ENCODE peak calls at places on chromosome 7, in ten cellular contexts. E is AG09309, H is lower lobe of right lung, F is tibial artery, I is EL, U is nucleus accumbens, C is NCI-H1092 treated with DMSO at 0.1 percent for 48 hours, L is SW 1271, P is left cardiac atrium, W is thoracic aorta. K is an unnamed sample.

GRCh38 chr7:157502701-157503111 is 165.9 kb downstream of the DNAJB6 start:
- DNase-seq in E (no peak), H (no peak), F (no peak), I (peak), U (no peak), C (no peak), L (no peak), P (no peak), W (no peak), K (peak)

GRCh38 chr7:84916161-84916560 is 270.7 kb downstream of the SEMA3D start:
- DNase-seq in E (no peak), H (no peak), F (no peak), I (no peak), U (no peak), C (no peak), L (no peak), P (no peak), W (no peak), K (no peak)

GRCh38 chr7:136086712-136087111 is 109.6 kb upstream of the MTPN start:
- DNase-seq in E (peak), H (no peak), F (peak), I (peak), U (peak), C (no peak), L (peak), P (peak), W (peak), K (peak)

GRCh38 chr7:151114151-151115090 is 28.1 kb downstream of the AGAP3 start:
- DNase-seq in E (peak), H (peak), F (no peak), I (peak), U (no peak), C (no peak), L (no peak), P (peak), W (no peak), K (no peak)

GRCh38 chr7:127713758-127714157 is 61.8 kb downstream of the SND1 start:
- DNase-seq in E (no peak), H (no peak), F (no peak), I (no peak), U (no peak), C (no peak), L (no peak), P (no peak), W (no peak), K (no peak)

GRCh38 chr7:19560111-19560883 is 148.5 kb downstream of the POLR1F start:
- DNase-seq in E (peak), H (no peak), F (no peak), I (peak), U (no peak), C (no peak), L (no peak), P (no peak), W (no peak), K (no peak)

GRCh38 chr7:25720427-25720826 is 431.6 kb upstream of the NFE2L3 start:
- DNase-seq in E (no peak), H (no peak), F (no peak), I (peak), U (no peak), C (peak), L (peak), P (no peak), W (no peak), K (no peak)

GRCh38 chr7:80018941-80019808 is 115.5 kb upstream of the GNAI1 start:
- DNase-seq in E (no peak), H (peak), F (no peak), I (peak), U (peak), C (peak), L (peak), P (peak), W (no peak), K (peak)

GRCh38 chr7:125563964-125564529 is 634.4 kb upstream of the POT1 start:
- DNase-seq in E (no peak), H (no peak), F (no peak), I (no peak), U (no peak), C (no peak), L (no peak), P (no peak), W (no peak), K (no peak)

GRCh38 chr7:107843184-107843583 is 40.2 kb upstream of the SLC26A3 start:
- DNase-seq in E (no peak), H (no peak), F (no peak), I (no peak), U (no peak), C (no peak), L (no peak), P (no peak), W (no peak), K (no peak)

GRCh38 chr7:85033263-85033662 is 153.6 kb downstream of the SEMA3D start:
- DNase-seq in E (no peak), H (no peak), F (no peak), I (no peak), U (no peak), C (no peak), L (no peak), P (no peak), W (no peak), K (no peak)

GRCh38 chr7:16028103-16028502 is 341.6 kb upstream of the MEOX2 start:
- DNase-seq in E (peak), H (no peak), F (no peak), I (peak), U (no peak), C (no peak), L (no peak), P (no peak), W (no peak), K (peak)

GRCh38 chr7:26379711-26380110 is 88.0 kb downstream of the SNX10 start:
- DNase-seq in E (no peak), H (no peak), F (no peak), I (no peak), U (no peak), C (peak), L (no peak), P (no peak), W (no peak), K (no peak)

GRCh38 chr7:43642897-43643630 is 60.2 kb downstream of the STK17A start:
- DNase-seq in E (no peak), H (no peak), F (no peak), I (no peak), U (no peak), C (no peak), L (no peak), P (no peak), W (no peak), K (no peak)

GRCh38 chr7:156109988-156110387 is 297.7 kb upstream of the SHH start:
- DNase-seq in E (no peak), H (no peak), F (no peak), I (no peak), U (no peak), C (no peak), L (no peak), P (no peak), W (no peak), K (no peak)

GRCh38 chr7:97064972-97065587 is 40.4 kb upstream of the DLX5 start:
- DNase-seq in E (peak), H (no peak), F (no peak), I (peak), U (no peak), C (peak), L (peak), P (no peak), W (no peak), K (peak)

GRCh38 chr7:116284390-116284789 is 74.1 kb downstream of the TES start:
- DNase-seq in E (no peak), H (no peak), F (no peak), I (peak), U (no peak), C (no peak), L (no peak), P (no peak), W (no peak), K (no peak)

GRCh38 chr7:23183279-23184012 is 1.6 kb downstream of the NUP42 start:
- DNase-seq in E (no peak), H (no peak), F (no peak), I (no peak), U (no peak), C (no peak), L (no peak), P (no peak), W (no peak), K (no peak)

GRCh38 chr7:111229181-111229740 is 138.3 kb downstream of the LRRN3 start:
- DNase-seq in E (no peak), H (no peak), F (no peak), I (no peak), U (no peak), C (no peak), L (no peak), P (no peak), W (no peak), K (no peak)

GRCh38 chr7:123635551-123636359 is 19.9 kb upstream of the LMOD2 start:
- DNase-seq in E (no peak), H (no peak), F (no peak), I (peak), U (no peak), C (peak), L (peak), P (no peak), W (no peak), K (peak)

GRCh38 chr7:31603076-31603475 is 83.9 kb upstream of the PPP1R17 start:
- DNase-seq in E (no peak), H (no peak), F (no peak), I (peak), U (no peak), C (no peak), L (no peak), P (no peak), W (no peak), K (no peak)

GRCh38 chr7:122182081-122182480 is 38.0 kb upstream of the AASS start:
- DNase-seq in E (no peak), H (no peak), F (no peak), I (peak), U (no peak), C (no peak), L (no peak), P (no peak), W (no peak), K (no peak)